ENCODE peak calls at places on chromosome 5, in nine cellular contexts. S is stimulated activated CD4-positive, alpha-beta T cell treated with anti-CD3 and anti-CD28 coated beads, Interleukin-12 subunit alpha, Interleukin-12 subunit beta, amount 100 ng/mL, for 4 hours; Y is stimulated activated naive CD4-positive, alpha-beta T cell treated with Interleukin-2 at 50 U/mL for 16 hours; N is body of pancreas; T is heart left ventricle; I is H7; L is stromal cell of bone marrow; G is right cardiac atrium; O is GM03348. C is an unnamed sample.

GRCh38 chr5:172505840-172506638 is 51.7 kb upstream of the SH3PXD2B start:
- DNase-seq in S (no peak), Y (no peak), N (no peak), T (peak), I (no peak), L (no peak), G (no peak), O (no peak), C (no peak)

GRCh38 chr5:147448766-147449165 is 61.1 kb downstream of the DPYSL3 start:
- DNase-seq in S (no peak), Y (no peak), N (no peak), T (no peak), I (no peak), L (no peak), G (no peak), O (peak), C (no peak)

GRCh38 chr5:50969207-50970145 is 303.0 kb downstream of the PARP8 start:
- DNase-seq in S (no peak), Y (no peak), N (peak), T (no peak), I (peak), L (no peak), G (no peak), O (peak), C (no peak)

GRCh38 chr5:166436857-166437256 is 1854.6 kb upstream of the WWC1 start:
- DNase-seq in S (no peak), Y (no peak), N (no peak), T (no peak), I (no peak), L (no peak), G (no peak), O (no peak), C (peak)

GRCh38 chr5:125798311-125798710 is 624.9 kb upstream of the GRAMD2B start:
- DNase-seq in S (no peak), Y (no peak), N (no peak), T (no peak), I (no peak), L (peak), G (no peak), O (peak), C (peak)

GRCh38 chr5:166961028-166961427 is 1330.4 kb upstream of the WWC1 start:
- DNase-seq in S (no peak), Y (no peak), N (peak), T (no peak), I (no peak), L (no peak), G (no peak), O (no peak), C (no peak)

GRCh38 chr5:61919920-61920319 is 386.1 kb upstream of the KIF2A start:
- DNase-seq in S (no peak), Y (no peak), N (peak), T (no peak), I (no peak), L (no peak), G (no peak), O (no peak), C (no peak)

GRCh38 chr5:141779642-141780041 is 97.6 kb upstream of the ARAP3 start:
- DNase-seq in S (no peak), Y (no peak), N (no peak), T (peak), I (peak), L (peak), G (no peak), O (peak), C (no peak)

GRCh38 chr5:153402550-153402949 is 87.9 kb upstream of the GRIA1 start:
- DNase-seq in S (no peak), Y (no peak), N (no peak), T (no peak), I (no peak), L (no peak), G (no peak), O (peak), C (peak)

GRCh38 chr5:143183989-143184388 is 219.5 kb downstream of the NR3C1 start:
- DNase-seq in S (no peak), Y (no peak), N (no peak), T (no peak), I (no peak), L (no peak), G (no peak), O (no peak), C (no peak)

GRCh38 chr5:35264509-35264908 is 34.2 kb upstream of the PRLR start:
- DNase-seq in S (no peak), Y (no peak), N (no peak), T (no peak), I (no peak), L (no peak), G (no peak), O (no peak), C (no peak)

GRCh38 chr5:38468978-38469706 is 87.3 kb downstream of the LIFR start:
- DNase-seq in S (no peak), Y (no peak), N (peak), T (peak), I (peak), L (no peak), G (peak), O (no peak), C (no peak)

GRCh38 chr5:136525546-136525945 is 160.2 kb upstream of the TRPC7 start:
- DNase-seq in S (no peak), Y (no peak), N (no peak), T (no peak), I (no peak), L (no peak), G (no peak), O (no peak), C (no peak)

GRCh38 chr5:141476132-141476909 is 555 bp downstream of the PCDHGC3 start:
- DNase-seq in S (no peak), Y (no peak), N (peak), T (peak), I (no peak), L (peak), G (peak), O (peak), C (peak)

GRCh38 chr5:171906171-171906570 is 100.3 kb downstream of the FBXW11 start:
- DNase-seq in S (no peak), Y (no peak), N (no peak), T (no peak), I (no peak), L (no peak), G (no peak), O (no peak), C (no peak)

GRCh38 chr5:160935776-160936175 is 83.8 kb upstream of the ATP10B start:
- DNase-seq in S (no peak), Y (no peak), N (no peak), T (no peak), I (no peak), L (no peak), G (no peak), O (no peak), C (no peak)

GRCh38 chr5:35029333-35029732 is 18.4 kb downstream of the AGXT2 start:
- DNase-seq in S (no peak), Y (no peak), N (no peak), T (no peak), I (no peak), L (peak), G (no peak), O (no peak), C (peak)